ENCODE peak calls at places on chromosomes 4 and X, in four cellular contexts. One of them, this sample, is unnamed.

GRCh38 chr4:167119392-167119791 is 114.9 kb downstream of the SPOCK3 start:
- DNase-seq in H1: no peak
- DNase-seq in neuronal stem cell: no peak
- DNase-seq in H9: no peak
- DNase-seq in this sample: no peak

GRCh38 chr4:128347175-128347868 is 59.7 kb upstream of the PGRMC2 start:
- DNase-seq in neuronal stem cell: no peak
- DNase-seq in H9: no peak
- DNase-seq in H1: no peak
- DNase-seq in this sample: peak; percentile 49

GRCh38 chr4:24363751-24364150 is 220.6 kb downstream of the DHX15 start:
- DNase-seq in neuronal stem cell: no peak
- DNase-seq in H9: no peak
- DNase-seq in H1: no peak
- DNase-seq in this sample: no peak

GRCh38 chrX:110138557-110138956 is 135.6 kb downstream of the TMEM164 start:
- DNase-seq in neuronal stem cell: no peak
- DNase-seq in H1: no peak
- DNase-seq in H9: no peak
- DNase-seq in this sample: no peak

GRCh38 chr4:48653217-48654014 is 126.7 kb downstream of the FRYL start:
- DNase-seq in H1: no peak
- DNase-seq in H9: no peak
- DNase-seq in neuronal stem cell: peak; percentile 9
- DNase-seq in this sample: peak; percentile 77

GRCh38 chrX:108165349-108166111 is 74.0 kb downstream of the ATG4A start:
- DNase-seq in neuronal stem cell: peak; percentile 3
- DNase-seq in H9: peak; percentile 63
- DNase-seq in H1: no peak
- DNase-seq in this sample: peak; percentile 48

GRCh38 chr4:75653845-75654503 is 19.2 kb downstream of the G3BP2 start:
- DNase-seq in H9: no peak
- DNase-seq in H1: no peak
- DNase-seq in neuronal stem cell: no peak
- DNase-seq in this sample: peak; percentile 53

GRCh38 chrX:49988128-49988527 is 65.7 kb downstream of the CLCN5 start:
- DNase-seq in H9: no peak
- DNase-seq in neuronal stem cell: no peak
- DNase-seq in H1: no peak
- DNase-seq in this sample: no peak

GRCh38 chr4:94621491-94622080 is 136.2 kb upstream of the BMPR1B start:
- DNase-seq in H1: no peak
- DNase-seq in H9: no peak
- DNase-seq in neuronal stem cell: peak; percentile 23
- DNase-seq in this sample: peak; percentile 57

GRCh38 chrX:9724711-9725110 is 40.9 kb downstream of the GPR143 start:
- DNase-seq in H1: no peak
- DNase-seq in H9: no peak
- DNase-seq in neuronal stem cell: no peak
- DNase-seq in this sample: peak; percentile 25

GRCh38 chr4:127174731-127175130 is 458.0 kb upstream of the INTU start:
- DNase-seq in H9: no peak
- DNase-seq in H1: no peak
- DNase-seq in neuronal stem cell: no peak
- DNase-seq in this sample: no peak

GRCh38 chr4:156505341-156505955 is 466.2 kb downstream of the PDGFC start:
- DNase-seq in H1: peak; percentile 19
- DNase-seq in H9: peak; percentile 47
- DNase-seq in neuronal stem cell: peak; percentile 3
- DNase-seq in this sample: peak; percentile 51

GRCh38 chr4:189785257-189785656 is 155.4 kb upstream of the FRG1 start:
- DNase-seq in H1: no peak
- DNase-seq in neuronal stem cell: no peak
- DNase-seq in H9: peak; percentile 68
- DNase-seq in this sample: no peak

GRCh38 chrX:24494544-24495113 is 29.5 kb downstream of the PDK3 start:
- DNase-seq in H1: no peak
- DNase-seq in H9: no peak
- DNase-seq in neuronal stem cell: no peak
- DNase-seq in this sample: peak; percentile 83

GRCh38 chr4:39825741-39826231 is 127.8 kb downstream of the UBE2K start:
- DNase-seq in H1: no peak
- DNase-seq in neuronal stem cell: no peak
- DNase-seq in H9: no peak
- DNase-seq in this sample: peak; percentile 70

GRCh38 chrX:145729635-145730034 is 88.0 kb upstream of the SLITRK2 start:
- DNase-seq in neuronal stem cell: no peak
- DNase-seq in H9: no peak
- DNase-seq in H1: no peak
- DNase-seq in this sample: no peak

DNA sequence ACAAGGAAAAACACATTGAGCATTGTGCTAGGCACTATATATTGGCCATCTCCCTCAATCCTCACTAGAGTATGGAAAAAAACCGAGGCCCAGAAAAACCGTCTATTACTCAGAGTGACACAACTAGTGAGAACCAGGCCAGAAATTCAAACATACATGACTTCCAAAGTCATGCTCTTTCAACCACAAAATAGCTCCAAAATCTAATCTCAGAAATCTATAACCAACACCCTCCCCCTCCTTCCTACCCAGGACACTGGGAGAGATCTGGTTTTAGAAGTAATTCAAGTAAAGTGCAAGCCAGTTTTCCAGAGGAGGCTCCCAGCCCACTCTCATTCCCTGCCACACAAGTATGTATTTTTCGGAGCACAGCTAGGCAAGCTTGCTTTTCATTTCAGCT is 7.6 kb downstream of the HS3ST1 start:
- DNase-seq in neuronal stem cell: no peak
- DNase-seq in H1: no peak
- DNase-seq in H9: no peak
- DNase-seq in this sample: peak; percentile 3
- H3K4me2 ChIP-seq in neuronal stem cell: no peak overlapping the region
- H3K4me2 ChIP-seq in H1: no peak overlapping the region
- H3K4me2 ChIP-seq in H9: no peak overlapping the region
- H3K4me2 ChIP-seq in this sample: no peak overlapping the region

GRCh38 chrX:103729015-103729414 is 18.3 kb downstream of the TMEM31 start:
- DNase-seq in H1: no peak
- DNase-seq in H9: no peak
- DNase-seq in neuronal stem cell: no peak
- DNase-seq in this sample: no peak
- H2BK12ac ChIP-seq in H1: peak overlapping the region; percentile 62
- H2BK12ac ChIP-seq in H9: no peak overlapping the region
- H2BK12ac ChIP-seq in neuronal stem cell: no peak overlapping the region
- H2BK12ac ChIP-seq in this sample: no peak overlapping the region

DNA sequence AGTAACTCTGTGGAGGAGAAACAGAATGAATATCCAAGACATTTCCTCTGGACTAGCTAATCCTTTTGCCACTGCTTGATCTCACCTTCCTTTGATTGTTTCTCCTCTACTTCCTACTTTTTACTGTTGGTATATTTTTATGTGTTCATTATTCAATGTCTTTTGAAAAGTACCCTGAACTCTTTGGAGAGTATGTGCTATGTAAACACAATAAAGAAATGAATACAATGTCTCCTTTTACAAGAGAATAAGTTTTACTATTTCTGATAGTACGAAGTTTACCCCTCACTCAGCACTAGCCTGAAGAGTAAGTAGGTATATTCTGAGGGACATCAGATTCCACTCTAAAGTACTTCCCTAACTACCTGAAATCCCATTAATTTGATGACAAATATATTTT is 19.9 kb downstream of the CLDN2 start:
- DNase-seq in neuronal stem cell: no peak
- DNase-seq in H1: no peak
- DNase-seq in H9: no peak
- DNase-seq in this sample: no peak
- H3K4me2 ChIP-seq in neuronal stem cell: no peak overlapping the region
- H3K4me2 ChIP-seq in H1: no peak overlapping the region
- H3K4me2 ChIP-seq in H9: no peak overlapping the region
- H3K4me2 ChIP-seq in this sample: no peak overlapping the region

DNA sequence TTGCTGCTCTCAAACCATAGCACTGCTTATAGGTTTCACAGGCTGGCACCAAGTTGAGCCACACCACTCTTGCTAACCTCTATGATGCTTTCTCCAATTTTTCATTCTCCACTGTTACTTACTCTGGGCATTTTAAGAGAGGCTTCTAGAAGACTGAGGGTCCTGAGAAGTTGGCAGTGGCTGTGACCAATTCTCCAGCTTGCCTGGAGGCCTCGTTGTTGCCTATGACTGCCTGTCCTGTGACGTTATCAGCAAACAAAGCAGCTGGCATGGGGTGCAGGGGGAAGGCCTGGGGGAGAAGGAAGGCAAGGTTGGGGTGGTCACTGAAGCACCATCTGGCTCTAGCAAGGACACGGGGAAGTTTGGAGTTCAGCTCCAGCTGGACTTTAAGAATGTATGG is 30.4 kb upstream of the PDLIM3 start:
- DNase-seq in neuronal stem cell: no peak
- DNase-seq in H9: no peak
- DNase-seq in H1: no peak
- DNase-seq in this sample: no peak
- H2BK12ac ChIP-seq in neuronal stem cell: no peak overlapping the region
- H2BK12ac ChIP-seq in H9: no peak overlapping the region
- H2BK12ac ChIP-seq in H1: no peak overlapping the region
- H2BK12ac ChIP-seq in this sample: peak overlapping the region; percentile 100

DNA sequence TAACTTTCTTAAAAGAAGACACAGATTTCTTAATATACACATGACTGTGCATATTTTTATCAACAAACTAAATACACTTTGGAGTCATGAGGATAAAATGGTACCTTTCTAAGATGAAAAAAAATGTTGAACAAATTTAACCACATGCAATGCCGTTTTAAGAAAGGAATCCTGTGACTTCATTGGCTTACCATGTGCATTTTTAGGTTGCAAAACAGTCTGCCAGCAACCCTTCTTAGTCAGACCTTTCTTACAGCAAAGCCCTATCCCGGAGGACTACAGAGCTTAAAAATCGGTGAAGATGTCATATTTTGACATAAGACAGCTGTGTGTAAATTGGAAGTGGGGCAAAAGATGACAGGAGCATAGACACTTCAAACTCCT is 51.6 kb downstream of the GASK1B start:
- DNase-seq in H1: no peak
- DNase-seq in H9: no peak
- DNase-seq in neuronal stem cell: no peak
- DNase-seq in this sample: peak; percentile 97
- H3K4me2 ChIP-seq in H1: no peak overlapping the region
- H3K4me2 ChIP-seq in H9: no peak overlapping the region
- H3K4me2 ChIP-seq in neuronal stem cell: no peak overlapping the region
- H3K4me2 ChIP-seq in this sample: no peak overlapping the region

GRCh38 chr4:38002451-38003071 is 42.4 kb downstream of the PTTG2 start:
- DNase-seq in H9: no peak
- DNase-seq in neuronal stem cell: no peak
- DNase-seq in H1: no peak
- DNase-seq in this sample: no peak

GRCh38 chr4:38001927-38002326 is 41.7 kb downstream of the PTTG2 start:
- DNase-seq in H9: no peak
- DNase-seq in H1: no peak
- DNase-seq in neuronal stem cell: no peak
- DNase-seq in this sample: no peak

GRCh38 chr4:38003628-38004027 is 43.4 kb downstream of the PTTG2 start:
- DNase-seq in H9: no peak
- DNase-seq in H1: no peak
- DNase-seq in neuronal stem cell: no peak
- DNase-seq in this sample: no peak

GRCh38 chr4:38004062-38004461 is 43.9 kb downstream of the PTTG2 start:
- DNase-seq in neuronal stem cell: no peak
- DNase-seq in H9: no peak
- DNase-seq in H1: no peak
- DNase-seq in this sample: peak; percentile 39

DNA sequence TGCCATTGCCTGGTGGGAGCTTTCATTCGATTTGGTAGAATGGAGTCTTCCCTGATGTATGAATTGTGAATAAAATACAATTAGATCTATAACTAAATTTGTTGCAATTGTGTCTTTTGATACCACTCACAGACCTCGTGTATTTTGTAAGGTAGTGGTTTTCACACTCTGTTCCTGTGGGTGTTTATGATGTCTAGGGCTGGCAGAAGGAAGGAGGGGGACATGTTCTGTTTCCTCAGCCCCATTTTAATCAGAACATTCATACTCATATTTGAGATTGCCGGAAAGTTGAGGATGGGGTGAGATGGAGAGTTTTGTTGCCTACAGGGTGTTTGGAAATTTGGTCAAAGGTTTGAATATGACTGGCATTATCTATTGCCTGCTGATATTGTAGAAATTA is 42.9 kb downstream of the PTTG2 start:
- DNase-seq in neuronal stem cell: no peak
- DNase-seq in H1: no peak
- DNase-seq in H9: no peak
- DNase-seq in this sample: no peak
- H2BK12ac ChIP-seq in neuronal stem cell: no peak overlapping the region
- H2BK12ac ChIP-seq in H1: no peak overlapping the region
- H2BK12ac ChIP-seq in H9: no peak overlapping the region
- H2BK12ac ChIP-seq in this sample: no peak overlapping the region

GRCh38 chr4:98290511-98290910 is 29.3 kb downstream of the RAP1GDS1 start:
- DNase-seq in H9: no peak
- DNase-seq in H1: no peak
- DNase-seq in neuronal stem cell: no peak
- DNase-seq in this sample: peak; percentile 30
- H3K4me2 ChIP-seq in H9: no peak overlapping the region
- H3K4me2 ChIP-seq in H1: no peak overlapping the region
- H3K4me2 ChIP-seq in neuronal stem cell: no peak overlapping the region
- H3K4me2 ChIP-seq in this sample: no peak overlapping the region

This sample was measured in mesenchymal stem cell.